ENCODE peak calls at places on chromosomes 11 and 22, in six cellular contexts. F is mammary epithelial cell, I is astrocyte of the spinal cord, M is GM12878, Y is mucosa of descending colon, X is AG04450. C is an unnamed sample.
A peak's percentile ranks its signal among the peaks of the same experiment; 100 is the strongest.

GRCh38 chr22:43830931-43831560 is 18.9 kb upstream of the EFCAB6 start:
- DNase-seq in F (no peak), I (no peak), M (no peak), Y (no peak), X (no peak), C (no peak)

GRCh38 chr11:70661763-70662501 is 263.6 kb downstream of the CTTN start:
- DNase-seq in F (peak; percentile 25), I (peak; percentile 14), M (no peak), Y (no peak), X (no peak), C (no peak)

GRCh38 chr22:36673821-36674220 is 29.7 kb downstream of the CACNG2 start:
- DNase-seq in F (no peak), I (no peak), M (no peak), Y (no peak), X (no peak), C (no peak)

GRCh38 chr22:50475652-50476002 is 792 bp upstream of the SBF1 start:
- DNase-seq in F (no peak), I (no peak), M (no peak), Y (peak; percentile 40), X (no peak), C (no peak)

GRCh38 chr22:48738204-48738980 is 1089.3 kb downstream of the BRD1 start:
- DNase-seq in F (no peak), I (no peak), M (no peak), Y (no peak), X (no peak), C (no peak)

GRCh38 chr11:113675003-113675471 is 31.1 kb downstream of the TMPRSS5 start:
- DNase-seq in F (peak; percentile 92), I (peak; percentile 96), M (peak; percentile 73), Y (no peak), X (peak; percentile 32), C (no peak)

GRCh38 chr11:74018331-74019005 is 9.6 kb upstream of the UCP3 start:
- DNase-seq in F (no peak), I (peak; percentile 71), M (no peak), Y (peak; percentile 91), X (peak; percentile 59), C (no peak)

GRCh38 chr11:128790200-128790599 is 76.9 kb downstream of the KCNJ1 start:
- DNase-seq in F (peak; percentile 81), I (peak; percentile 68), M (no peak), Y (no peak), X (no peak), C (no peak)

GRCh38 chr11:61049854-61050253 is 52.4 kb upstream of the CD5 start:
- DNase-seq in F (no peak), I (no peak), M (no peak), Y (no peak), X (no peak), C (no peak)

GRCh38 chr11:75558939-75559843 is 2.9 kb upstream of the SERPINH1 start:
- DNase-seq in F (no peak), I (peak; percentile 68), M (no peak), Y (peak; percentile 62), X (no peak), C (no peak)

GRCh38 chr11:75776546-75776945 is 8.0 kb downstream of the DGAT2 start:
- DNase-seq in F (no peak), I (no peak), M (no peak), Y (no peak), X (no peak), C (no peak)

GRCh38 chr11:116793476-116794096 is 1.9 kb upstream of the APOA5 start:
- DNase-seq in F (no peak), I (peak; percentile 24), M (no peak), Y (no peak), X (no peak), C (no peak)

GRCh38 chr11:2803186-2804057 is 82.2 kb downstream of the CDKN1C start:
- DNase-seq in F (peak; percentile 45), I (no peak), M (no peak), Y (peak; percentile 31), X (no peak), C (no peak)

GRCh38 chr11:106920899-106921504 is 97.3 kb downstream of the GUCY1A2 start:
- DNase-seq in F (no peak), I (no peak), M (no peak), Y (no peak), X (no peak), C (no peak)

GRCh38 chr22:17191163-17191562 is 28.1 kb downstream of the ADA2 start:
- DNase-seq in F (peak; percentile 6), I (peak; percentile 44), M (no peak), Y (no peak), X (no peak), C (no peak)

GRCh38 chr11:34618406-34618805 is 2.5 kb upstream of the EHF start:
- DNase-seq in F (no peak), I (no peak), M (no peak), Y (no peak), X (no peak), C (no peak)

GRCh38 chr11:15627560-15627959 is 512.8 kb downstream of the INSC start:
- DNase-seq in F (peak; percentile 31), I (peak; percentile 35), M (no peak), Y (no peak), X (peak; percentile 7), C (no peak)

GRCh38 chr11:57597461-57597892 is at the start of gene SERPING1:
- DNase-seq in F (no peak), I (no peak), M (no peak), Y (peak; percentile 63), X (no peak), C (no peak)

GRCh38 chr11:4495487-4495886 is 13.0 kb downstream of the OR52K1 start:
- DNase-seq in F (no peak), I (no peak), M (no peak), Y (no peak), X (no peak), C (no peak)

GRCh38 chr22:29427176-29427760 is 11.1 kb upstream of the RFPL1 start:
- DNase-seq in F (no peak), I (no peak), M (no peak), Y (no peak), X (no peak), C (no peak)

GRCh38 chr11:35539256-35539655 is 13.8 kb upstream of the PAMR1 start:
- DNase-seq in F (no peak), I (peak; percentile 5), M (no peak), Y (no peak), X (no peak), C (no peak)

GRCh38 chr22:49602481-49602880 is 225.2 kb downstream of the BRD1 start:
- DNase-seq in F (no peak), I (no peak), M (no peak), Y (no peak), X (no peak), C (no peak)

GRCh38 chr11:59212744-59213573 is at the start of gene MPEG1:
- DNase-seq in F (no peak), I (no peak), M (no peak), Y (no peak), X (no peak), C (no peak)

GRCh38 chr11:59214141-59214893 is 1.6 kb upstream of the MPEG1 start:
- DNase-seq in F (no peak), I (no peak), M (no peak), Y (no peak), X (no peak), C (no peak)

GRCh38 chr11:59219836-59220235 is 7.1 kb upstream of the MPEG1 start:
- DNase-seq in F (no peak), I (no peak), M (no peak), Y (no peak), X (no peak), C (no peak)

GRCh38 chr11:59218893-59219292 is 6.2 kb upstream of the MPEG1 start:
- DNase-seq in F (no peak), I (no peak), M (no peak), Y (no peak), X (no peak), C (no peak)

GRCh38 chr11:59216654-59217640 is 4.2 kb upstream of the MPEG1 start:
- DNase-seq in F (peak; percentile 77), I (no peak), M (peak; percentile 99), Y (no peak), X (no peak), C (peak; percentile 65)
- H3K4me3 ChIP-seq in F (no peak overlapping the region), I (no peak overlapping the region), M (no peak overlapping the region), Y (no peak overlapping the region), X (no peak overlapping the region), C (peak overlapping the region; percentile 13)

DNA sequence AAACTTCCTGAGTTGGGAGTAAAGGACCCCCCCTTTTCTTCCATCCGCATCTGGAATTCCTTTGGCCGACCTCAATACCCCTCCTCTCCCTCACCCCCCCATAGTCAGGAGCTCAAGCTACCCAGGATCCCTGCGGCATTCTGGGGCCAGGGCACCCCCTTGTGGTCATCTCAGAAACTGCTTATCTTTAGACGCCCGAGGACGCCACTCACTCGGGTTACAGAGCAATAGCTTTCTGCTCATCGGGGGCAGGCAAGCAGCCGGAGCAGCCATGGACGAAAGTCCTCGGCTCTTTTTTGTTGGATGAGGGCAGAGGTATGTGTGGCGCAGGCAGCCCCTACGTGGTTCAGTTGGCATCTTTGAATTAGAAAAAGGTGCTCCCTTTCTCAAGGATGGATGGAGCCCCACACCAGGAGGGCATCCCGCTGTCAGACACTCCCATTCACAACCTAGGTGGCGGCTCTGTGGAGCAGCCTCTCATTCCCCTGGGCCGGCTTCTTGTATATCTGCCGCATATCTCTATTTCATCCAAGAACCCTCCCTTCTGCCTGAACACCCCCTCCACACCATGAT is 2.3 kb downstream of the C1QTNF5 start:
- DNase-seq in F (peak; percentile 44), I (peak; percentile 79), M (no peak), Y (no peak), X (no peak), C (peak; percentile 49)
- H3K4me3 ChIP-seq in F (no peak overlapping the region), I (peak overlapping the region; percentile 12), M (no peak overlapping the region), Y (no peak overlapping the region), X (peak overlapping the region; percentile 64), C (no peak overlapping the region)

DNA sequence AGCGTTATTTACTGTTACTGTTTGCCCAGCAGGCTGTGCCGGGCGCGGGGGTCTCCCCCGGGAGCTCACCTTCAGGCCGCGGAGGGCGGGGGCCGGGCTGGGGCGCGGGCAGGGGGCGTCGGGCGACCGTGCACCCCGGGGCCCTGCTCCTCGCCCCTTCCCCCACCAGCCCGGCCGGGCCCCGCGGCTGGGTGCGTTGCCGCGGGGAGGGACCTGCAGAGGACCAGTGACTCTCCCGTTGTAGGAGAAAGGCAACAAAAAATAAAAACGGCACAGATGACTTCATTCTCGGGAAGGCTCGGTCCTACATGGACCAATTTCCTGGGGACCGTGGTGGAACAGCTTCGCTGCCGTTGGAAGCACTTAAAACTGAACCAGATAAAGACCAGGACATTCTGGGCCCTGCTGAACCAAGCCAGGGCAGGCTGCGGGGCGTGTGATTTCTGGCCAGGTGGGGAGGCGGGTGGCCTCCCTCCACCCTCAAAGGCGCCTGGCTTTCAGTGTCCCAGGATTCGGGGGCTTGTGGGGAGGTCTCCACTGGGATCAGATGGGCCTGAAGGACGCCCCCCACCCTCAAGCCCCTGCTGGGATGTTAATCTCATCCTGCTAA is 57.3 kb downstream of the IGLL1 start:
- DNase-seq in F (no peak), I (peak; percentile 18), M (no peak), Y (no peak), X (no peak), C (no peak)
- H3K4me3 ChIP-seq in F (no peak overlapping the region), I (no peak overlapping the region), M (no peak overlapping the region), Y (no peak overlapping the region), X (peak overlapping the region; percentile 13), C (no peak overlapping the region)

DNA sequence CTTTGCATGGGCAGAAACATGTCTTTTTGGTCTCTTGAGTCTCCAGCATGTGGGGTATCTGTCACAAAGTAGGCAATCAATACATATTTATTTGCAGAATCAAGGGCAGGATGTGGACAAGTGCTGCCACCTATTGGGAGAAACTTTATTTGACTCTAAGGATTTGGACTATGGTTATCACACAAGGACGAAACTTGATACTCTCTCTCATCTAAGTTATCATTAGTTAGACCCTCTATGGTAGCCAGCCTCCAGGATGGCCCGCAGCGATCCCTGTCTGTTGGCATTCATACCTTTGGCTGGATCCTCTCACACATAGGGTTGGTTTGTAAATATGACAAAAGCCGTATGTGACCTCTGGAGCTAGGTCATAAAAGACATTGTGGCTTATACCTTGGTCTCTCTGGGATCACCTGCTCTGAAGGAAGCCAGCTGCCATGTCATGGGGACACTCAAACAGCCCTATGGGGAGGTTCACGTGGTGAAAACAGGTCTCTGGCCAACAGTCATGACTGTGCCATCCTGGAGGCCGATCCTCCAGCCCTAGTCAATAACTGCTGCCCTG is 1.1 kb upstream of the FBXO7 start:
- DNase-seq in F (peak; percentile 44), I (peak; percentile 76), M (peak; percentile 34), Y (no peak), X (peak; percentile 44), C (peak; percentile 75)
- H3K4me3 ChIP-seq in F (no peak overlapping the region), I (no peak overlapping the region), M (peak overlapping the region; percentile 73), Y (no peak overlapping the region), X (peak overlapping the region; percentile 90), C (peak overlapping the region; percentile 90)

C was measured in Jurkat, Clone E6-1.